ENCODE peak calls at places on chromosomes 11 and 22, in eight cellular contexts. Q, K, X, L, H, V, Y and J are unnamed samples.

GRCh38 chr11:14112721-14113120 is 150.2 kb downstream of the SPON1 start:
- DNase-seq in Q (no peak), K (no peak), X (no peak), L (no peak), H (no peak), V (no peak), Y (no peak), J (no peak)

GRCh38 chr11:74672956-74673895 is 58.0 kb downstream of the CHRDL2 start:
- DNase-seq in Q (no peak), K (no peak), X (no peak), L (peak; percentile 100), H (peak; percentile 29), V (peak; percentile 96), Y (peak; percentile 77), J (peak; percentile 76)

GRCh38 chr22:20254975-20255946 is 12.9 kb downstream of the RTN4R start:
- DNase-seq in Q (no peak), K (no peak), X (no peak), L (no peak), H (peak; percentile 23), V (no peak), Y (no peak), J (no peak)

GRCh38 chr22:40922484-40923303 is 28.5 kb upstream of the RBX1 start:
- DNase-seq in Q (no peak), K (peak; percentile 47), X (peak; percentile 29), L (peak; percentile 72), H (peak; percentile 70), V (no peak), Y (no peak), J (no peak)

GRCh38 chr11:69131644-69132300 is 24.0 kb upstream of the SMIM38 start:
- DNase-seq in Q (no peak), K (no peak), X (peak; percentile 66), L (peak; percentile 70), H (no peak), V (peak; percentile 43), Y (peak; percentile 90), J (peak; percentile 83)

GRCh38 chr11:111528557-111528956 is 12.0 kb upstream of the LAYN start:
- DNase-seq in Q (no peak), K (no peak), X (no peak), L (peak; percentile 24), H (no peak), V (no peak), Y (no peak), J (no peak)

GRCh38 chr22:36884314-36885158 is 23.7 kb downstream of the NCF4 start:
- DNase-seq in Q (no peak), K (no peak), X (no peak), L (no peak), H (no peak), V (no peak), Y (no peak), J (no peak)

GRCh38 chr22:36116127-36116526 is 44.4 kb downstream of the APOL3 start:
- DNase-seq in Q (no peak), K (no peak), X (no peak), L (no peak), H (peak; percentile 12), V (no peak), Y (no peak), J (no peak)

GRCh38 chr11:12683857-12684256 is 9.6 kb downstream of the TEAD1 start:
- DNase-seq in Q (no peak), K (no peak), X (no peak), L (no peak), H (no peak), V (no peak), Y (no peak), J (no peak)

GRCh38 chr22:49056301-49056700 is 771.4 kb downstream of the BRD1 start:
- DNase-seq in Q (no peak), K (no peak), X (no peak), L (no peak), H (no peak), V (no peak), Y (no peak), J (no peak)

GRCh38 chr11:1505480-1505879 is 18.9 kb upstream of the MOB2 start:
- DNase-seq in Q (no peak), K (no peak), X (no peak), L (no peak), H (no peak), V (no peak), Y (no peak), J (no peak)

GRCh38 chr11:71286701-71287643 is 34.6 kb upstream of the SHANK2 start:
- DNase-seq in Q (no peak), K (no peak), X (no peak), L (peak; percentile 92), H (no peak), V (no peak), Y (peak; percentile 76), J (no peak)

GRCh38 chr11:113618360-113618759 is 87.7 kb downstream of the TMPRSS5 start:
- DNase-seq in Q (no peak), K (no peak), X (no peak), L (peak; percentile 10), H (no peak), V (no peak), Y (no peak), J (no peak)

GRCh38 chr11:113896156-113896879 is 8.3 kb upstream of the HTR3B start:
- DNase-seq in Q (no peak), K (no peak), X (peak; percentile 10), L (peak; percentile 22), H (peak; percentile 56), V (peak; percentile 28), Y (peak; percentile 51), J (peak; percentile 59)

GRCh38 chr11:124839051-124839971 is 25.9 kb upstream of the ROBO3 start:
- DNase-seq in Q (no peak), K (no peak), X (no peak), L (no peak), H (no peak), V (no peak), Y (no peak), J (no peak)

GRCh38 chr11:65434667-65435179 is 12.1 kb downstream of the NEAT1 start:
- DNase-seq in Q (no peak), K (no peak), X (no peak), L (peak; percentile 38), H (no peak), V (no peak), Y (no peak), J (no peak)

GRCh38 chr11:119750056-119750455 is 21.1 kb upstream of the NECTIN1 start:
- DNase-seq in Q (no peak), K (no peak), X (no peak), L (no peak), H (no peak), V (no peak), Y (peak; percentile 2), J (no peak)

GRCh38 chr11:116696381-116696941 is 76.3 kb downstream of the BUD13 start:
- DNase-seq in Q (no peak), K (no peak), X (no peak), L (no peak), H (peak; percentile 23), V (peak; percentile 7), Y (no peak), J (peak; percentile 39)

GRCh38 chr11:95985174-95985808 is 61.4 kb upstream of the MTMR2 start:
- DNase-seq in Q (no peak), K (no peak), X (no peak), L (peak; percentile 60), H (peak; percentile 46), V (no peak), Y (no peak), J (no peak)

GRCh38 chr11:113647856-113648255 is 58.3 kb downstream of the TMPRSS5 start:
- DNase-seq in Q (no peak), K (no peak), X (no peak), L (no peak), H (no peak), V (no peak), Y (no peak), J (no peak)

GRCh38 chr11:45451766-45452440 is 165.8 kb upstream of the SYT13 start:
- DNase-seq in Q (no peak), K (no peak), X (no peak), L (peak; percentile 5), H (no peak), V (no peak), Y (no peak), J (peak; percentile 42)

GRCh38 chr22:46737105-46737975 is 712 bp downstream of the CERK start:
- DNase-seq in Q (no peak), K (no peak), X (no peak), L (peak; percentile 34), H (peak; percentile 68), V (peak; percentile 48), Y (peak; percentile 49), J (peak; percentile 58)

GRCh38 chr11:44600261-44600660 is 34.8 kb downstream of the CD82 start:
- DNase-seq in Q (no peak), K (no peak), X (no peak), L (no peak), H (no peak), V (no peak), Y (no peak), J (no peak)

GRCh38 chr11:103904324-103904667 is 132.1 kb upstream of the DDI1 start:
- DNase-seq in Q (no peak), K (peak; percentile 73), X (no peak), L (no peak), H (no peak), V (no peak), Y (no peak), J (no peak)

GRCh38 chr22:23743303-23743705 is 7.6 kb downstream of the ZNF70 start:
- DNase-seq in Q (no peak), K (no peak), X (no peak), L (no peak), H (no peak), V (no peak), Y (no peak), J (no peak)

GRCh38 chr11:62613275-62613864 is 313 bp downstream of the ROM1 start:
- DNase-seq in Q (no peak), K (no peak), X (no peak), L (no peak), H (no peak), V (no peak), Y (peak; percentile 60), J (peak; percentile 43)
- H3K4me3 ChIP-seq in Q (no peak overlapping the region), K (no peak overlapping the region), X (no peak overlapping the region), L (peak overlapping the region; percentile 14), H (no peak overlapping the region), V (peak overlapping the region; percentile 97), Y (no peak overlapping the region), J (no peak overlapping the region)

GRCh38 chr11:9759519-9760179 is 95.8 kb downstream of the SWAP70 start:
- DNase-seq in Q (peak; percentile 64), K (peak; percentile 74), X (peak; percentile 96), L (peak; percentile 100), H (peak; percentile 99), V (peak; percentile 78), Y (peak; percentile 93), J (peak; percentile 89)
- TF ChIP-seq POLR2A in Q (no peak), K (no peak), X (no peak), L (no peak), H (peak; percentile 29), V (no peak), Y (no peak), J (no peak)

GRCh38 chr22:42074153-42074750 is at the start of gene PHETA2:
- DNase-seq in Q (no peak), K (no peak), X (no peak), L (peak; percentile 25), H (no peak), V (peak; percentile 62), Y (peak; percentile 66), J (peak; percentile 37)
- H3K4me3 ChIP-seq in Q (peak within 1 kb of the TSS; percentile 65), K (peak within 1 kb of the TSS; percentile 59), X (no peak within 1 kb of the TSS), L (peak within 1 kb of the TSS; percentile 84), H (no peak within 1 kb of the TSS), V (peak within 1 kb of the TSS; percentile 49), Y (peak within 1 kb of the TSS; percentile 39), J (peak within 1 kb of the TSS; percentile 74)

GRCh38 chr11:3165152-3165705 is at the start of gene OSBPL5:
- DNase-seq in Q (no peak), K (no peak), X (no peak), L (peak; percentile 59), H (peak; percentile 84), V (peak; percentile 82), Y (peak; percentile 80), J (peak; percentile 74)
- TF ChIP-seq POLR2A in Q (peak; percentile 43), K (no peak), X (no peak), L (peak; percentile 59), H (peak; percentile 41), V (peak; percentile 82), Y (peak; percentile 23), J (peak; percentile 34)